ENCODE peak calls at places on chromosome 17, in nine cellular contexts. N is ureter; A is stimulated activated CD8-positive, alpha-beta memory T cell treated with anti-CD3 and anti-CD28 coated beads, Interleukin-2, amount 100 ng/mL, for 48 hours; V is NCI-H460; G is AG08395; B is GM04503; M is T follicular helper cell; H is uterus; R is anterior cingulate cortex. E is an unnamed sample.
A peak's percentile ranks its signal among the peaks of the same experiment; 100 is the strongest.

GRCh38 chr17:41835214-41835799 is 725 bp downstream of the NT5C3B start:
- DNase-seq in N (no peak), A (no peak), V (no peak), G (peak; percentile 43), B (no peak), M (no peak), H (no peak), R (no peak), E (no peak)

GRCh38 chr17:59783221-59784016 is 76.0 kb downstream of the VMP1 start:
- DNase-seq in N (no peak), A (no peak), V (no peak), G (peak; percentile 28), B (peak; percentile 68), M (no peak), H (no peak), R (no peak), E (no peak)

GRCh38 chr17:39573447-39574298 is 34.0 kb downstream of the NEUROD2 start:
- DNase-seq in N (peak; percentile 69), A (peak; percentile 29), V (peak; percentile 47), G (peak; percentile 88), B (peak; percentile 21), M (no peak), H (peak; percentile 73), R (peak; percentile 41), E (peak; percentile 54)

GRCh38 chr17:64036198-64036922 is 15.9 kb upstream of the ICAM2 start:
- DNase-seq in N (no peak), A (no peak), V (no peak), G (no peak), B (no peak), M (no peak), H (no peak), R (no peak), E (no peak)

GRCh38 chr17:5826384-5826783 is 242.1 kb upstream of the NLRP1 start:
- DNase-seq in N (no peak), A (no peak), V (no peak), G (no peak), B (no peak), M (no peak), H (no peak), R (no peak), E (no peak)

GRCh38 chr17:76153202-76153601 is 12.2 kb upstream of the FOXJ1 start:
- DNase-seq in N (no peak), A (no peak), V (no peak), G (no peak), B (no peak), M (no peak), H (no peak), R (no peak), E (no peak)

GRCh38 chr17:80232438-80232837 is 12.2 kb downstream of the SLC26A11 start:
- DNase-seq in N (no peak), A (no peak), V (no peak), G (no peak), B (no peak), M (no peak), H (no peak), R (no peak), E (no peak)

GRCh38 chr17:43581581-43581980 is 35.4 kb upstream of the ETV4 start:
- DNase-seq in N (no peak), A (no peak), V (no peak), G (no peak), B (no peak), M (no peak), H (no peak), R (no peak), E (no peak)

GRCh38 chr17:50184057-50184456 is 17.4 kb downstream of the COL1A1 start:
- DNase-seq in N (no peak), A (no peak), V (no peak), G (no peak), B (no peak), M (no peak), H (no peak), R (no peak), E (no peak)

GRCh38 chr17:43359469-43360105 is 39.2 kb upstream of the ARL4D start:
- DNase-seq in N (no peak), A (no peak), V (no peak), G (no peak), B (no peak), M (no peak), H (no peak), R (no peak), E (no peak)

GRCh38 chr17:44204453-44204882 is 4.8 kb upstream of the ATXN7L3 start:
- DNase-seq in N (no peak), A (no peak), V (no peak), G (peak; percentile 46), B (no peak), M (no peak), H (no peak), R (no peak), E (no peak)

GRCh38 chr17:2214047-2214717 is 89.4 kb downstream of the SMG6 start:
- DNase-seq in N (no peak), A (no peak), V (no peak), G (peak; percentile 48), B (no peak), M (no peak), H (peak; percentile 57), R (peak; percentile 39), E (peak; percentile 35)

GRCh38 chr17:19310151-19310550 is 52.4 kb downstream of the B9D1 start:
- DNase-seq in N (no peak), A (no peak), V (no peak), G (no peak), B (no peak), M (no peak), H (no peak), R (no peak), E (no peak)

GRCh38 chr17:81927145-81927652 is 336 bp downstream of the MAFG start:
- DNase-seq in N (no peak), A (no peak), V (no peak), G (no peak), B (no peak), M (no peak), H (peak; percentile 46), R (no peak), E (no peak)

GRCh38 chr17:15262291-15263205 is 2.6 kb downstream of the PMP22 start:
- DNase-seq in N (peak; percentile 91), A (no peak), V (peak; percentile 90), G (peak; percentile 91), B (peak; percentile 69), M (no peak), H (peak; percentile 91), R (peak; percentile 57), E (peak; percentile 80)

GRCh38 chr17:55731586-55732250 is 9.1 kb upstream of the TMEM100 start:
- DNase-seq in N (peak; percentile 56), A (no peak), V (peak; percentile 97), G (peak; percentile 50), B (no peak), M (no peak), H (peak; percentile 61), R (no peak), E (no peak)

GRCh38 chr17:76388966-76389888 is 4.8 kb downstream of the SPHK1 start:
- DNase-seq in N (no peak), A (no peak), V (no peak), G (no peak), B (no peak), M (no peak), H (no peak), R (no peak), E (no peak)

GRCh38 chr17:32752934-32753333 is 124.0 kb downstream of the MYO1D start:
- DNase-seq in N (no peak), A (no peak), V (no peak), G (no peak), B (no peak), M (no peak), H (no peak), R (no peak), E (no peak)

GRCh38 chr17:34987232-34987631 is 6.9 kb downstream of the LIG3 start:
- DNase-seq in N (no peak), A (no peak), V (no peak), G (no peak), B (no peak), M (no peak), H (no peak), R (no peak), E (no peak)

GRCh38 chr17:79840204-79840988 is 1.2 kb upstream of the CBX4 start:
- DNase-seq in N (peak; percentile 75), A (no peak), V (no peak), G (no peak), B (no peak), M (no peak), H (peak; percentile 77), R (no peak), E (no peak)

GRCh38 chr17:34499576-34499975 is 79.8 kb upstream of the TMEM132E start:
- DNase-seq in N (no peak), A (no peak), V (peak; percentile 33), G (peak; percentile 11), B (no peak), M (no peak), H (no peak), R (no peak), E (no peak)

GRCh38 chr17:17739388-17740066 is 58.3 kb downstream of the RAI1 start:
- DNase-seq in N (peak; percentile 69), A (no peak), V (no peak), G (peak; percentile 85), B (no peak), M (no peak), H (peak; percentile 74), R (no peak), E (peak; percentile 65)

GRCh38 chr17:18156171-18156975 is 27.3 kb upstream of the ALKBH5 start:
- DNase-seq in N (no peak), A (no peak), V (no peak), G (no peak), B (no peak), M (no peak), H (no peak), R (no peak), E (no peak)

GRCh38 chr17:52681486-52681885 is 523.0 kb upstream of the CA10 start:
- DNase-seq in N (no peak), A (no peak), V (no peak), G (no peak), B (no peak), M (no peak), H (no peak), R (no peak), E (no peak)

GRCh38 chr17:79072544-79072943 is 2.1 kb upstream of the ENGASE start:
- DNase-seq in N (peak; percentile 43), A (no peak), V (no peak), G (no peak), B (no peak), M (no peak), H (no peak), R (no peak), E (no peak)

GRCh38 chr17:28191018-28191417 is 128.0 kb upstream of the TMEM97 start:
- DNase-seq in N (no peak), A (no peak), V (no peak), G (no peak), B (no peak), M (no peak), H (no peak), R (no peak), E (no peak)

E was measured in amygdala.